ENCODE peak calls at places on chromosomes 3 and 15, in six cellular contexts. N is stomach; F is activated CD4-positive, alpha-beta T cell treated with anti-CD3 and anti-CD28 coated beads, Interleukin-2, amount 50 U/mL, for 48 hours; Q is endothelial cell; Z is smooth muscle cell of the brain vasculature; G is activated naive CD8-positive, alpha-beta T cell treated with anti-CD3 and anti-CD28 coated beads, Interleukin-2, amount 50 U/mL, for 24 hours. V is an unnamed sample.

GRCh38 chr3:151777880-151778279 is 36.0 kb upstream of the AADAC start:
- DNase-seq in N (no peak), F (no peak), Q (no peak), Z (no peak), G (no peak), V (no peak)

GRCh38 chr15:41558400-41559238 is at the start of gene TYRO3:
- DNase-seq in N (peak), F (peak), Q (peak), Z (no peak), G (peak), V (peak)

GRCh38 chr3:89268059-89268458 is 160.6 kb downstream of the EPHA3 start:
- DNase-seq in N (no peak), F (no peak), Q (no peak), Z (no peak), G (no peak), V (no peak)

GRCh38 chr3:172987268-172987667 is 153.8 kb downstream of the SPATA16 start:
- DNase-seq in N (no peak), F (no peak), Q (peak), Z (no peak), G (no peak), V (no peak)

GRCh38 chr3:194140520-194141414 is 4.8 kb downstream of the HES1 start:
- DNase-seq in N (peak), F (peak), Q (peak), Z (no peak), G (peak), V (peak)

GRCh38 chr15:88663216-88663615 is 24.4 kb downstream of the ISG20 start:
- DNase-seq in N (peak), F (no peak), Q (no peak), Z (no peak), G (no peak), V (no peak)

GRCh38 chr3:194761384-194761783 is 75.7 kb downstream of the FAM43A start:
- DNase-seq in N (no peak), F (no peak), Q (no peak), Z (no peak), G (no peak), V (no peak)

GRCh38 chr3:32335365-32336122 is 56.1 kb upstream of the CMTM7 start:
- DNase-seq in N (no peak), F (peak), Q (no peak), Z (no peak), G (no peak), V (no peak)

GRCh38 chr3:160403028-160403545 is 3.6 kb downstream of the SMC4 start:
- DNase-seq in N (no peak), F (no peak), Q (no peak), Z (no peak), G (no peak), V (peak)

GRCh38 chr15:42107483-42107882 is 13.1 kb upstream of the PLA2G4D start:
- DNase-seq in N (peak), F (peak), Q (no peak), Z (no peak), G (peak), V (no peak)

GRCh38 chr3:31185004-31185357 is 290.5 kb upstream of the GADL1 start:
- DNase-seq in N (no peak), F (no peak), Q (no peak), Z (no peak), G (no peak), V (no peak)

GRCh38 chr3:171218069-171218468 is 191.5 kb upstream of the SLC2A2 start:
- DNase-seq in N (no peak), F (no peak), Q (no peak), Z (no peak), G (no peak), V (no peak)

GRCh38 chr3:104102386-104102785 is 1264.3 kb upstream of the ALCAM start:
- DNase-seq in N (no peak), F (no peak), Q (peak), Z (peak), G (no peak), V (peak)

GRCh38 chr3:196412704-196413103 is 19.5 kb downstream of the UBXN7 start:
- DNase-seq in N (no peak), F (no peak), Q (no peak), Z (no peak), G (no peak), V (no peak)

V was measured in fibroblast of villous mesenchyme.